ENCODE peak calls at places on chromosomes 11 and 22, in four cellular contexts. J is right cardiac atrium, T is psoas muscle, R is tibial nerve. Q is an unnamed sample.

GRCh38 chr11:64614927-64615326 is 23.9 kb downstream of the SLC22A12 start:
- DNase-seq in R (no peak), T (no peak), J (no peak), Q (no peak)

GRCh38 chr22:42164901-42165300 is 34.3 kb upstream of the CYP2D6 start:
- DNase-seq in R (no peak), T (no peak), J (no peak), Q (no peak)

GRCh38 chr22:35154937-35155387 is 89.0 kb downstream of the ISX start:
- DNase-seq in R (no peak), J (peak; percentile 25), T (peak; percentile 35), Q (peak; percentile 74)

GRCh38 chr11:12675951-12676711 is 1.9 kb downstream of the TEAD1 start:
- DNase-seq in T (no peak), J (no peak), R (no peak), Q (no peak)

GRCh38 chr22:33654173-33654890 is 265.9 kb downstream of the LARGE1 start:
- DNase-seq in J (no peak), R (no peak), T (no peak), Q (no peak)

GRCh38 chr22:17866127-17866526 is 91.9 kb upstream of the BID start:
- DNase-seq in T (no peak), J (no peak), R (peak; percentile 19), Q (no peak)

GRCh38 chr22:45082795-45083194 is 73.0 kb upstream of the PHF21B start:
- DNase-seq in R (no peak), T (no peak), J (no peak), Q (no peak)

GRCh38 chr22:27719535-27720227 is 81.9 kb downstream of the MN1 start:
- DNase-seq in R (no peak), T (peak; percentile 66), J (peak; percentile 43), Q (no peak)

GRCh38 chr11:113985906-113986305 is 11.0 kb downstream of the HTR3A start:
- DNase-seq in R (no peak), T (no peak), J (no peak), Q (no peak)

GRCh38 chr11:58286249-58286648 is 18.2 kb upstream of the OR10W1 start:
- DNase-seq in J (no peak), T (no peak), R (no peak), Q (no peak)

GRCh38 chr22:17218341-17218740 is 894 bp downstream of the ADA2 start:
- DNase-seq in J (no peak), R (no peak), T (no peak), Q (no peak)

GRCh38 chr22:27298387-27299141 is 503.0 kb downstream of the MN1 start:
- DNase-seq in J (no peak), T (no peak), R (no peak), Q (no peak)

GRCh38 chr11:13761712-13762111 is 93.2 kb downstream of the FAR1 start:
- DNase-seq in T (no peak), J (no peak), R (no peak), Q (no peak)

GRCh38 chr11:44622190-44622650 is 56.8 kb downstream of the CD82 start:
- DNase-seq in T (no peak), J (no peak), R (no peak), Q (no peak)

GRCh38 chr22:44729391-44730012 is 22.9 kb upstream of the ARHGAP8 start:
- DNase-seq in J (peak; percentile 72), R (no peak), T (peak; percentile 60), Q (no peak)

GRCh38 chr11:93895106-93895862 is 44.9 kb upstream of the VSTM5 start:
- DNase-seq in J (no peak), R (no peak), T (no peak), Q (peak; percentile 29)

GRCh38 chr22:41638124-41638523 is 17.0 kb downstream of the XRCC6 start:
- DNase-seq in R (no peak), T (no peak), J (no peak), Q (no peak)

GRCh38 chr11:64611176-64611575 is 20.2 kb downstream of the SLC22A12 start:
- DNase-seq in T (no peak), J (peak; percentile 4), R (no peak), Q (no peak)

GRCh38 chr22:23283591-23284503 is 103.5 kb downstream of the BCR start:
- DNase-seq in J (no peak), R (no peak), T (no peak), Q (no peak)

GRCh38 chr22:32487021-32487420 is 12.4 kb downstream of the FBXO7 start:
- DNase-seq in R (no peak), T (no peak), J (no peak), Q (no peak)

GRCh38 chr11:126645206-126645605 is 289.7 kb downstream of the ST3GAL4 start:
- DNase-seq in T (no peak), R (no peak), J (no peak), Q (no peak)

GRCh38 chr11:100563541-100564280 is 123.4 kb upstream of the ARHGAP42 start:
- DNase-seq in T (no peak), R (no peak), J (no peak), Q (no peak)

GRCh38 chr22:44522526-44523170 is 24.6 kb upstream of the RTL6 start:
- DNase-seq in T (no peak), R (no peak), J (no peak), Q (no peak)

GRCh38 chr22:32317524-32317923 is 40.1 kb upstream of the RFPL3 start:
- DNase-seq in T (no peak), R (no peak), J (no peak), Q (no peak)

GRCh38 chr11:108880510-108880909 is 215.6 kb downstream of the DDX10 start:
- DNase-seq in T (no peak), R (no peak), J (no peak), Q (no peak)

DNA sequence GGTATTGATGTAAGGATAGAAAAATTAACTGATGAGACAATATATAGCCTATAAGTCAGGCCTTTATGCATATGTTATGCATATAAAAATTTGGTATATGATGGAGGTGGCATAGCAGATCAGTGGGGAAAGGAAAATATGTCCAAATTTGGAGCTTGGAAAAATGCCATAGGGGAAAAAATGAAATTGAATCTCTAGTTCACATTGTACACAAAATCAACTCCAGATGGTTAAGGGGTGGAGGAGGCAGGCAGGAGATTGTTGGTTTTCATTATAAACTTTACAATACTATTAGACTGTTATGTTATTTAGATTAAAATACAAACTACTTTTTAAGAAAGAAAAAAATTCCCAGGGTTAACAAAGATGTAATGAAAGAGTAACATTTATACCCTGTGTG is 15.1 kb upstream of the CD3E start:
- DNase-seq in R (no peak), T (no peak), J (no peak), Q (no peak)
- H3K27ac ChIP-seq in R (no peak overlapping the region), T (no peak overlapping the region), J (no peak overlapping the region), Q (no peak overlapping the region)

DNA sequence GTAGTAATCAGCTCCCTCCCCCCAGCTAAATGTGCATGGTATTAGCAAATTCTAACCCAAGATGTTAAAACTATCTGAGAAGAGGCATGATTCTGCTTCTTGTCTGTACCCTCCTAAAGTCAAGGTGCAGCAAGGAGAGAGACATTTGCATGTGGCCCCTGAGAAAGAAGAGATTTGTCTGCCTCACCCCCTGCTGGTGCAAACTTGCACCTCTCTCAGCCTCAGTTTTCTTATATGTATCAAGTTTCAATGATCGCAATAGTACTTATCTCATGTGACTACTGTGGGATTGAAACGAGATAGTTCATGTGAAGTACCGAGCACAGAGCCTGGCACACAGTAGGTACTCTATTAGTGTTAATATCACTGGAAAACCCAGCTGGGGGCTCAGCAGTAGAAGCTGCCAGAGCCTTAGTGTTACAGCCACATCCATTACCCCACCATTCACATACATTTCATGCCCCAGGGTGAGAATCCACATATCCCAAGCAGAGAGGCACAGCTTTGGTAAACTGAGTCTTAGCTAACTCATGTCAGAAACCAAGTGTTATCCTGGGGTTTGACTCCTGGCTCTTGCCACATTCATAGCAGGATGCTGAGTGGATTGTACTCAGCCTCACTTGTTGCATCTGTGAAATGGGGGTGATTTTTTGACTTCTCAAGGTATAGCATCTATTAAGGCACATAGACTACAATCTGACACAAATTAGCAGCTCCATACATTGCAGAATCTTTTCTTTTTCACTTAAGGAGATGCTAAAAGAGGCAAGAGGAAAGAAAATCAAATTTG is 24.9 kb downstream of the CD44 start:
- DNase-seq in J (no peak), R (no peak), T (no peak), Q (no peak)
- H3K27ac ChIP-seq in J (no peak overlapping the region), R (peak overlapping the region; percentile 57), T (no peak overlapping the region), Q (no peak overlapping the region)

GRCh38 chr11:134046681-134047449 is 22.0 kb upstream of the JAM3 start:
- DNase-seq in T (no peak), R (no peak), J (no peak), Q (no peak)
- H3K27ac ChIP-seq in T (peak overlapping the region; percentile 67), R (no peak overlapping the region), J (peak overlapping the region; percentile 9), Q (no peak overlapping the region)

DNA sequence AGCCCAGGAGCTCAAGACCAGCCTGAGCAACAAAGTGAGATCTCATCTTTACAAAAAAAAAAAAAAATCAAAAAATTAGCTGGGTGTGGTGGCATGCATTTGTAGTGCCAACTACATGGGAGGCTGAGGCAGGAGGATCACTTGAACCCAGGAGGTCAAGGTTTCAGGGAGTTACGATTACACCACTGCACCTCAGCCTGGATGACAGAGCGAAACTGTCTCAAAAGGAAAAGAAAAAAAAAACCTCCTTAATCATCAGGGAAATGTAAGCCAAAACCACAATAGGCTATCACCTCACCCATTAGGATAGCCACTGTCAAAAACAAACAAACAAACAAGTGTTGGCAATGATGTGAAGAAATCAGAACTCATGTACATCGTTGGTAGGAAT is 13.4 kb downstream of the DGCR2 start:
- DNase-seq in R (no peak), T (no peak), J (no peak), Q (no peak)
- H3K27ac ChIP-seq in R (peak overlapping the region; percentile 11), T (peak overlapping the region; percentile 76), J (no peak overlapping the region), Q (no peak overlapping the region)

GRCh38 chr11:102936864-102937509 is 18.5 kb downstream of the MMP13 start:
- DNase-seq in R (no peak), J (no peak), T (no peak), Q (no peak)
- H3K27ac ChIP-seq in R (no peak overlapping the region), J (no peak overlapping the region), T (no peak overlapping the region), Q (no peak overlapping the region)

DNA sequence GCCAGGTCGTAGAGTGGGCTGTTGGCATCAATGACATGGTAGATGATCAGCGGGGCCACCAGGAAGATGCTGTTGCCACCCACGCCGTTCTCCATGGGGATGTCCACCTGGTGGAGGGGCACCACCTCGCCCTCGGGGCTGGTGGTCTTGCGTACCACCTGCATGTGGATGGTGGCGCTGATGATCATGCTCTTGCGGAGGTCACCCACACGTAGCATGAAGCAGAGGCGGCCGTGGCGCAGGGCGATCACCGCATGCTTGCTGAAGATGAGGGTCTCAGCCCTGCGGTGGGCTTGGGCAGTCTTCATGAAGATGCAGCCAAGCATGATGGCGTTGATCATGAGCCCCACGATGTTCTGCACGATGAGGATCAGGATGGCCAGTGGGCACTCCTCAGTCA is 1.2 kb downstream of the KCNJ11 start:
- DNase-seq in T (no peak), R (no peak), J (no peak), Q (no peak)
- H3K27ac ChIP-seq in T (peak overlapping the region; percentile 96), R (no peak overlapping the region), J (no peak overlapping the region), Q (no peak overlapping the region)

DNA sequence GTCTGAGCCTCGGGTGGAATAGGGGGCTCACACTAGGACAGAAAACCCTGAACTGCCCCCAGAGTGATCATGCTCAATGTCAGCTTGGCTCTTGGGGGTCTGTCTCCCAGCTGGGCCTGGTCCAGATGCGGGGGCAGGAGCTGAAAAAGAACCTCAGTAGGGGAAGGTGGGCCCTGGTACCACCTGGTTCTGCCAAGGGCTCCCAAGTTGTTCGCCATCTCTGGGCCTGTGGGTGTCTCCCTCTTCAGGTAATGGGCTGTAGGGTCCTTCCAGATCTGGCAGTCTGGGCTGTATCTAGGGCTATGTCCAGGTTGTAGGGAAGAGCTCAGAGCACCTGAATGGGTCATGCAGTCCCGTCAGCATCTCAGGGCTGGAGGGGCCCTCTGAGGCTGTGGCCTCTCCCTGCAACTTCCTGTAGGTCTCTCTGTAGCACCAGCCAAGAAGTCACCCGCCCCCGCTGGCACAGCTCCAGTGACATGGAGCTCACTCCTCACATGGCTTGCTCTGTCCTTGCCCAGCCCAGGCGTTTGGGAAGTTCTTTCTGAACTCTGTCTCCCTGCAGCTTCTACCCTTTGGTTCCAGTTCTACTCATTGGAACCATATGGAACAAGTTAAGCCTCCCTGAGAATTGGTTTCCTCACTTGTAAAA is 33.0 kb upstream of the SOX10 start:
- DNase-seq in J (peak; percentile 91), T (peak; percentile 82), R (peak; percentile 75), Q (peak; percentile 95)
- H3K27ac ChIP-seq in J (peak overlapping the region; percentile 37), T (no peak overlapping the region), R (peak overlapping the region; percentile 93), Q (peak overlapping the region; percentile 72)

GRCh38 chr11:87019582-87020271 is 18.0 kb upstream of the TMEM135 start:
- DNase-seq in J (no peak), R (no peak), T (no peak), Q (no peak)
- H3K27ac ChIP-seq in J (no peak overlapping the region), R (no peak overlapping the region), T (no peak overlapping the region), Q (no peak overlapping the region)